ENCODE peak calls at places on chromosome 1, in nine cellular contexts. H is HTR-8/SVneo; C is sigmoid colon; K is activated CD4-positive, alpha-beta T cell treated with anti-CD3 and anti-CD28 coated beads, Interleukin-2, amount 50 U/mL, for 48 hours; R is mucosa of descending colon; T is neural crest cell; E is HFF-Myc; G is progenitor cell of endocrine pancreas; Y is cardiac fibroblast. J is an unnamed sample.

GRCh38 chr1:231039161-231040018 is 664 bp downstream of the FAM89A start:
- DNase-seq in Y (peak; percentile 15), K (peak; percentile 52), H (peak; percentile 40), G (peak; percentile 25), R (peak; percentile 59), T (peak; percentile 32), C (peak; percentile 64), E (no peak), J (peak; percentile 74)

GRCh38 chr1:98325646-98326441 is 335.7 kb upstream of the SNX7 start:
- DNase-seq in C (peak; percentile 76), T (no peak), R (peak; percentile 50), G (no peak), K (no peak), H (no peak), Y (peak; percentile 98), E (peak; percentile 68), J (peak; percentile 74)

GRCh38 chr1:115115521-115116161 is 26.3 kb upstream of the TSPAN2 start:
- DNase-seq in H (no peak), T (no peak), E (no peak), K (no peak), G (no peak), Y (peak; percentile 33), C (no peak), R (no peak), J (no peak)

GRCh38 chr1:19328486-19328885 is 16.4 kb downstream of the SLC66A1 start:
- DNase-seq in T (no peak), E (no peak), Y (no peak), R (no peak), K (no peak), H (no peak), G (no peak), C (no peak), J (no peak)

GRCh38 chr1:111582644-111583618 is 36.7 kb upstream of the RAP1A start:
- DNase-seq in G (no peak), K (no peak), C (no peak), E (no peak), Y (no peak), H (no peak), T (no peak), R (no peak), J (no peak)

GRCh38 chr1:214989341-214989740 is 93.2 kb upstream of the KCNK2 start:
- DNase-seq in K (no peak), Y (peak; percentile 61), H (no peak), C (no peak), T (no peak), G (no peak), E (no peak), R (no peak), J (no peak)

GRCh38 chr1:92577251-92577895 is 90.6 kb upstream of the GFI1 start:
- DNase-seq in C (no peak), Y (peak; percentile 69), E (no peak), T (no peak), G (no peak), K (no peak), H (no peak), R (no peak), J (no peak)

GRCh38 chr1:29227511-29227910 is 3.2 kb downstream of the MECR start:
- DNase-seq in G (no peak), T (no peak), K (no peak), H (no peak), E (no peak), R (no peak), C (no peak), Y (no peak), J (peak; percentile 94)

GRCh38 chr1:161164901-161165620 is 1.2 kb upstream of the PPOX start:
- DNase-seq in G (no peak), E (no peak), R (no peak), K (no peak), Y (no peak), T (no peak), H (no peak), C (no peak), J (no peak)

GRCh38 chr1:167488786-167489185 is 29.5 kb downstream of the CD247 start:
- DNase-seq in R (no peak), K (no peak), E (no peak), H (no peak), C (no peak), T (no peak), G (no peak), Y (no peak), J (no peak)

GRCh38 chr1:230103341-230104173 is 36.5 kb downstream of the GALNT2 start:
- DNase-seq in R (no peak), T (no peak), C (no peak), H (no peak), Y (peak; percentile 41), G (no peak), E (no peak), K (no peak), J (no peak)

GRCh38 chr1:95095833-95096217 is 21.3 kb upstream of the TLCD4 start:
- DNase-seq in K (no peak), C (no peak), Y (peak; percentile 17), G (no peak), T (no peak), E (no peak), H (no peak), R (no peak), J (no peak)

GRCh38 chr1:62841587-62842169 is 57.7 kb downstream of the ATG4C start:
- DNase-seq in R (no peak), T (peak; percentile 32), Y (peak; percentile 83), C (no peak), G (no peak), K (no peak), E (peak; percentile 32), H (peak; percentile 27), J (no peak)

GRCh38 chr1:247316590-247317197 is 15.0 kb downstream of the ZNF496 start:
- DNase-seq in E (no peak), G (no peak), Y (no peak), H (no peak), T (no peak), K (no peak), C (no peak), R (no peak), J (no peak)

GRCh38 chr1:27936370-27936769 is 1.6 kb downstream of the SMPDL3B start:
- DNase-seq in Y (no peak), E (no peak), C (no peak), G (no peak), H (no peak), K (no peak), R (peak; percentile 3), T (no peak), J (no peak)

GRCh38 chr1:226882187-226882586 is 11.8 kb downstream of the PSEN2 start:
- DNase-seq in H (no peak), E (no peak), G (no peak), R (no peak), T (no peak), K (no peak), Y (no peak), C (no peak), J (no peak)

GRCh38 chr1:228486596-228487335 is 416 bp upstream of the RNF187 start:
- DNase-seq in Y (peak; percentile 93), T (no peak), R (peak; percentile 89), E (peak; percentile 69), G (peak; percentile 22), H (peak; percentile 62), K (peak; percentile 87), C (peak; percentile 83), J (peak; percentile 95)

GRCh38 chr1:20237646-20238045 is 51.3 kb upstream of the PLA2G2C start:
- DNase-seq in G (no peak), K (no peak), R (no peak), T (peak; percentile 6), E (no peak), C (no peak), Y (no peak), H (no peak), J (no peak)

GRCh38 chr1:222464841-222465210 is 83.1 kb downstream of the HHIPL2 start:
- DNase-seq in C (peak; percentile 67), Y (peak; percentile 88), H (peak; percentile 29), G (no peak), R (no peak), E (peak; percentile 43), K (peak; percentile 80), T (peak; percentile 46), J (peak; percentile 57)

GRCh38 chr1:203290261-203291089 is 14.8 kb upstream of the BTG2 start:
- DNase-seq in T (peak; percentile 72), K (peak; percentile 97), E (no peak), C (peak; percentile 99), Y (peak; percentile 56), H (no peak), R (peak; percentile 99), G (peak; percentile 87), J (peak; percentile 94)

GRCh38 chr1:153678519-153679336 is at the start of gene NPR1:
- DNase-seq in H (no peak), R (peak; percentile 63), E (no peak), Y (peak; percentile 48), K (peak; percentile 31), C (peak; percentile 91), T (no peak), G (no peak), J (no peak)

GRCh38 chr1:22670352-22670964 is 17.4 kb downstream of the C1QB start:
- DNase-seq in Y (no peak), C (no peak), G (no peak), R (no peak), E (no peak), T (no peak), K (no peak), H (no peak), J (no peak)

GRCh38 chr1:11761988-11762406 is at the start of gene C1orf167:
- DNase-seq in G (no peak), T (peak; percentile 29), Y (no peak), C (no peak), K (peak; percentile 20), R (no peak), H (no peak), E (no peak), J (no peak)

GRCh38 chr1:232225336-232226131 is 404.4 kb downstream of the SIPA1L2 start:
- DNase-seq in G (no peak), T (no peak), E (no peak), R (no peak), C (no peak), Y (no peak), H (no peak), K (no peak), J (no peak)

GRCh38 chr1:119987112-119987511 is 82.3 kb downstream of the NOTCH2 start:
- DNase-seq in H (peak; percentile 33), E (peak; percentile 41), C (no peak), R (no peak), T (no peak), Y (peak; percentile 98), K (no peak), G (no peak), J (no peak)

GRCh38 chr1:216826206-216826605 is 103.0 kb upstream of the ESRRG start:
- DNase-seq in C (no peak), H (no peak), G (no peak), Y (no peak), T (no peak), K (no peak), R (no peak), E (no peak), J (no peak)

GRCh38 chr1:13730301-13730700 is 30.3 kb downstream of the PRDM2 start:
- DNase-seq in E (no peak), H (no peak), T (no peak), K (no peak), R (no peak), G (no peak), Y (no peak), C (no peak), J (no peak)

GRCh38 chr1:63362073-63362472 is 5.4 kb upstream of the ALG6 start:
- DNase-seq in T (no peak), K (no peak), R (no peak), Y (no peak), C (no peak), H (no peak), E (no peak), G (no peak), J (no peak)

GRCh38 chr1:228325267-228325666 is 81.4 kb downstream of the TRIM11 start:
- DNase-seq in Y (no peak), G (no peak), E (no peak), R (no peak), H (no peak), T (no peak), C (no peak), K (no peak), J (no peak)

GRCh38 chr1:22001409-22001808 is at the start of gene CELA3A:
- DNase-seq in R (no peak), G (no peak), Y (no peak), H (no peak), K (no peak), C (no peak), E (no peak), T (no peak), J (no peak)

GRCh38 chr1:7042322-7043231 is 257.3 kb downstream of the CAMTA1 start:
- DNase-seq in H (peak; percentile 35), E (peak; percentile 9), Y (peak; percentile 46), T (no peak), C (no peak), G (no peak), R (no peak), K (no peak), J (no peak)